ENCODE peak calls at places on chromosome 2, in nine cellular contexts. One of them, this sample, is unnamed.

GRCh38 chr2:240435457-240435954 is at the start of gene GPC1:
- DNase-seq in GF-D8: no peak
- DNase-seq in osteocyte: no peak
- DNase-seq in left ventricle myocardium superior: peak
- DNase-seq in adipocyte: peak
- DNase-seq in AG04450: no peak
- DNase-seq in gastrocnemius medialis: peak
- DNase-seq in EL: peak
- DNase-seq in Jurkat, Clone E6-1: peak
- DNase-seq in this sample: no peak

GRCh38 chr2:3280683-3281520 is 96.7 kb downstream of the EIPR1 start:
- DNase-seq in GF-D8: no peak
- DNase-seq in osteocyte: no peak
- DNase-seq in left ventricle myocardium superior: no peak
- DNase-seq in adipocyte: no peak
- DNase-seq in AG04450: no peak
- DNase-seq in gastrocnemius medialis: no peak
- DNase-seq in EL: no peak
- DNase-seq in Jurkat, Clone E6-1: no peak
- DNase-seq in this sample: no peak

GRCh38 chr2:135798762-135799161 is 38.2 kb downstream of the LCT start:
- DNase-seq in GF-D8: no peak
- DNase-seq in osteocyte: no peak
- DNase-seq in left ventricle myocardium superior: no peak
- DNase-seq in adipocyte: no peak
- DNase-seq in AG04450: no peak
- DNase-seq in gastrocnemius medialis: no peak
- DNase-seq in EL: no peak
- DNase-seq in Jurkat, Clone E6-1: no peak
- DNase-seq in this sample: no peak

GRCh38 chr2:79432731-79433146 is 80.1 kb upstream of the CTNNA2 start:
- DNase-seq in GF-D8: no peak
- DNase-seq in osteocyte: no peak
- DNase-seq in left ventricle myocardium superior: no peak
- DNase-seq in adipocyte: no peak
- DNase-seq in AG04450: no peak
- DNase-seq in gastrocnemius medialis: no peak
- DNase-seq in EL: no peak
- DNase-seq in Jurkat, Clone E6-1: no peak
- DNase-seq in this sample: no peak

GRCh38 chr2:147110317-147110716 is 734.5 kb upstream of the ACVR2A start:
- DNase-seq in GF-D8: no peak
- DNase-seq in osteocyte: no peak
- DNase-seq in left ventricle myocardium superior: no peak
- DNase-seq in adipocyte: no peak
- DNase-seq in AG04450: no peak
- DNase-seq in gastrocnemius medialis: no peak
- DNase-seq in EL: no peak
- DNase-seq in Jurkat, Clone E6-1: no peak
- DNase-seq in this sample: no peak

GRCh38 chr2:84534225-84534624 is 17.9 kb downstream of the DNAH6 start:
- DNase-seq in GF-D8: no peak
- DNase-seq in osteocyte: no peak
- DNase-seq in left ventricle myocardium superior: no peak
- DNase-seq in adipocyte: no peak
- DNase-seq in AG04450: no peak
- DNase-seq in gastrocnemius medialis: no peak
- DNase-seq in EL: no peak
- DNase-seq in Jurkat, Clone E6-1: no peak
- DNase-seq in this sample: no peak

GRCh38 chr2:118803012-118803411 is 44.4 kb downstream of the EN1 start:
- DNase-seq in GF-D8: no peak
- DNase-seq in osteocyte: no peak
- DNase-seq in left ventricle myocardium superior: no peak
- DNase-seq in adipocyte: no peak
- DNase-seq in AG04450: no peak
- DNase-seq in gastrocnemius medialis: no peak
- DNase-seq in EL: no peak
- DNase-seq in Jurkat, Clone E6-1: no peak
- DNase-seq in this sample: no peak

GRCh38 chr2:224055101-224055500 is 16.0 kb upstream of the SERPINE2 start:
- DNase-seq in GF-D8: no peak
- DNase-seq in osteocyte: no peak
- DNase-seq in left ventricle myocardium superior: no peak
- DNase-seq in adipocyte: no peak
- DNase-seq in AG04450: no peak
- DNase-seq in gastrocnemius medialis: no peak
- DNase-seq in EL: peak
- DNase-seq in Jurkat, Clone E6-1: no peak
- DNase-seq in this sample: no peak

GRCh38 chr2:107525420-107525819 is 301.3 kb upstream of the RGPD4 start:
- DNase-seq in GF-D8: no peak
- DNase-seq in osteocyte: no peak
- DNase-seq in left ventricle myocardium superior: no peak
- DNase-seq in adipocyte: peak
- DNase-seq in AG04450: no peak
- DNase-seq in gastrocnemius medialis: no peak
- DNase-seq in EL: peak
- DNase-seq in Jurkat, Clone E6-1: no peak
- DNase-seq in this sample: no peak

GRCh38 chr2:44360749-44361329 is 455 bp downstream of the PREPL start:
- DNase-seq in GF-D8: no peak
- DNase-seq in osteocyte: no peak
- DNase-seq in left ventricle myocardium superior: no peak
- DNase-seq in adipocyte: peak
- DNase-seq in AG04450: no peak
- DNase-seq in gastrocnemius medialis: no peak
- DNase-seq in EL: peak
- DNase-seq in Jurkat, Clone E6-1: no peak
- DNase-seq in this sample: no peak

This sample was measured in ELF-1.